ENCODE peak calls at places on chromosomes 12 and 14, in four cellular contexts. V is activated B cell treated with CpG ODN at 0.5 μM for 24 hours, B is GM10248, A is transverse colon. F is an unnamed sample.

GRCh38 chr14:48936352-48936751 is 649.8 kb downstream of the RPS29 start:
- DNase-seq in V (no peak), B (no peak), A (no peak), F (no peak)

GRCh38 chr12:131402781-131403396 is 308.0 kb upstream of the SFSWAP start:
- DNase-seq in V (no peak), B (no peak), A (no peak), F (no peak)

GRCh38 chr12:1281683-1282366 is 290.8 kb downstream of the ERC1 start:
- DNase-seq in V (no peak), B (no peak), A (no peak), F (no peak)

GRCh38 chr12:54036620-54037359 is 3.9 kb downstream of the HOXC5 start:
- DNase-seq in V (no peak), B (no peak), A (no peak), F (no peak)

GRCh38 chr14:96217381-96217913 is 12.8 kb downstream of the BDKRB2 start:
- DNase-seq in V (no peak), B (no peak), A (no peak), F (no peak)

GRCh38 chr14:68935761-68936209 is 43.3 kb downstream of the ACTN1 start:
- DNase-seq in V (no peak), B (no peak), A (no peak), F (no peak)

GRCh38 chr14:50560929-50561280 is 960 bp downstream of the ATL1 start:
- DNase-seq in V (peak), B (peak), A (peak), F (peak)

GRCh38 chr14:68759912-68760311 is 33.0 kb downstream of the ZFP36L1 start:
- DNase-seq in V (no peak), B (no peak), A (no peak), F (no peak)

GRCh38 chr12:110848524-110848923 is 1.7 kb downstream of the CCDC63 start:
- DNase-seq in V (no peak), B (no peak), A (no peak), F (no peak)

GRCh38 chr14:64722842-64723447 is 18.7 kb downstream of the PLEKHG3 start:
- DNase-seq in V (no peak), B (no peak), A (no peak), F (no peak)

GRCh38 chr14:89533761-89534160 is 116.7 kb upstream of the FOXN3 start:
- DNase-seq in V (no peak), B (no peak), A (no peak), F (no peak)

GRCh38 chr14:74935340-74935640 is 12.2 kb upstream of the RPS6KL1 start:
- DNase-seq in V (no peak), B (no peak), A (no peak), F (no peak)

GRCh38 chr14:80978403-80978802 is 23.0 kb downstream of the TSHR start:
- DNase-seq in V (no peak), B (no peak), A (no peak), F (no peak)

GRCh38 chr12:75783093-75783877 is 248.3 kb downstream of the PHLDA1 start:
- DNase-seq in V (no peak), B (no peak), A (no peak), F (no peak)

GRCh38 chr14:104178279-104178678 is 39.9 kb downstream of the KIF26A start:
- DNase-seq in V (no peak), B (no peak), A (no peak), F (no peak)

GRCh38 chr12:107439101-107439738 is 246.4 kb upstream of the PWP1 start:
- DNase-seq in V (no peak), B (no peak), A (no peak), F (no peak)

GRCh38 chr14:34059925-34060746 is 109.3 kb upstream of the EGLN3 start:
- DNase-seq in V (peak), B (peak), A (peak), F (peak)

GRCh38 chr12:77584860-77585259 is 245.8 kb upstream of the NAV3 start:
- DNase-seq in V (no peak), B (no peak), A (no peak), F (no peak)

GRCh38 chr12:101608301-101609133 is 13.7 kb downstream of the MYBPC1 start:
- DNase-seq in V (no peak), B (no peak), A (peak), F (peak)

GRCh38 chr12:124754949-124755800 is 108.5 kb downstream of the SCARB1 start:
- DNase-seq in V (no peak), B (peak), A (peak), F (no peak)

GRCh38 chr12:124592050-124592449 is 24.6 kb upstream of the NCOR2 start:
- DNase-seq in V (no peak), B (no peak), A (no peak), F (no peak)

GRCh38 chr14:62662811-62663477 is 382.3 kb downstream of the KCNH5 start:
- DNase-seq in V (no peak), B (no peak), A (no peak), F (no peak)

GRCh38 chr12:98352835-98353234 is 162.6 kb upstream of the TMPO start:
- DNase-seq in V (no peak), B (no peak), A (no peak), F (no peak)

GRCh38 chr12:47793015-47793681 is 20.1 kb downstream of the SLC48A1 start:
- DNase-seq in V (no peak), B (no peak), A (no peak), F (no peak)

GRCh38 chr12:121295123-121295745 is 1.3 kb downstream of the CAMKK2 start:
- DNase-seq in V (no peak), B (no peak), A (no peak), F (no peak)

GRCh38 chr12:109714141-109714912 is 702 bp downstream of the FAM222A start:
- DNase-seq in V (peak), B (peak), A (peak), F (peak)

GRCh38 chr12:109714913-109715244 is 1.3 kb downstream of the FAM222A start:
- DNase-seq in V (no peak), B (no peak), A (no peak), F (no peak)

GRCh38 chr12:109711596-109712461 is 1.8 kb upstream of the FAM222A start:
- DNase-seq in V (no peak), B (no peak), A (no peak), F (no peak)

GRCh38 chr12:109715310-109716091 is 1.9 kb downstream of the FAM222A start:
- DNase-seq in V (peak), B (no peak), A (peak), F (no peak)

GRCh38 chr12:109713187-109713984 is at the start of gene FAM222A:
- DNase-seq in V (peak), B (peak), A (peak), F (peak)
- TF ChIP-seq CTCF in V (no peak), B (no peak), A (peak), F (peak)

DNA sequence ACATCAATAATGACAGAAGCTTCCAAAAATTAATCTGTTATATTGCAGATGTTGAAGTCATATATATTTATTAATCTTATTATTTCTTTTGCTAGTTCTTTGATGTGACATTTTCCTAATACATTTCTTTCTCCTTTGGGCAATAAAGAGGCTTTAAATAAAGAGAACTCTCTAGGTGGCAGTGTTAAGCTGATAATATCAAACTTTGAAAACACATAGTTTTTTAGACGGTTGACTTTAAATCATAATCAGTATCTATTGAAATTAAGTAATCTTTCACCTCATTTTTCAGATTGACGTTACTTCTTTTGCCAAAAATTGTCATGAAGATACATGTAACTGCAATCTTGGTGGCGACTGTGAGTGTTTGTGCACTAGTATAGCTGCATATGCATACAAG is 130.9 kb upstream of the PTPRQ start:
- DNase-seq in V (no peak), B (no peak), A (no peak), F (no peak)
- TF ChIP-seq CTCF in V (no peak), B (no peak), A (no peak), F (no peak)

GRCh38 chr14:99187858-99188257 is 84.1 kb downstream of the BCL11B start:
- DNase-seq in V (no peak), B (no peak), A (no peak), F (no peak)

GRCh38 chr14:99189201-99189801 is 82.7 kb downstream of the BCL11B start:
- DNase-seq in V (no peak), B (no peak), A (no peak), F (no peak)

GRCh38 chr14:99186956-99187690 is 84.9 kb downstream of the BCL11B start:
- DNase-seq in V (no peak), B (no peak), A (no peak), F (no peak)

GRCh38 chr14:99190696-99191662 is 81.0 kb downstream of the BCL11B start:
- DNase-seq in V (no peak), B (no peak), A (no peak), F (no peak)

DNA sequence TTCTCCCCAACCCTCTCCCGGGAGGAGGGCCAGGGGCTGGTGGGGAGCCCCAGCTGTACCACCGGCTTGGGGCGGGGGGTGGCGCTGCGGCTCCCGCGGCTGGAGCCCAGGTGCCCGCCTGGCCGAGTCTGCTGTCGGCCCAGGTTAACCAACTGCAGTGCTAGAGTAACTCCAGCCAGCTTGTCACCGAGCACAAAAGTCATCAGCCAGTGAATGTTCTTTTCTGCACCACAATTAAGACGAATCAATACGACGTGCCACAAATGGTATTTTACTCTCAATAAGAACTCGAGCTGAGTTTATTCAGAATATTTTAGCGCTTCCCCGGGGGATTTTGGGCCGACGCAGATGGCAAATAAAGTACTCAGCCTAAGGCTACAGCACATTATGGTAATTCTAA is 83.3 kb downstream of the BCL11B start:
- DNase-seq in V (no peak), B (no peak), A (no peak), F (no peak)
- TF ChIP-seq CTCF in V (no peak), B (no peak), A (no peak), F (peak)

GRCh38 chr12:6494351-6494743 is 445 bp downstream of the NCAPD2 start:
- DNase-seq in V (no peak), B (no peak), A (no peak), F (no peak)
- TF ChIP-seq CTCF in V (no peak), B (no peak), A (no peak), F (peak)

DNA sequence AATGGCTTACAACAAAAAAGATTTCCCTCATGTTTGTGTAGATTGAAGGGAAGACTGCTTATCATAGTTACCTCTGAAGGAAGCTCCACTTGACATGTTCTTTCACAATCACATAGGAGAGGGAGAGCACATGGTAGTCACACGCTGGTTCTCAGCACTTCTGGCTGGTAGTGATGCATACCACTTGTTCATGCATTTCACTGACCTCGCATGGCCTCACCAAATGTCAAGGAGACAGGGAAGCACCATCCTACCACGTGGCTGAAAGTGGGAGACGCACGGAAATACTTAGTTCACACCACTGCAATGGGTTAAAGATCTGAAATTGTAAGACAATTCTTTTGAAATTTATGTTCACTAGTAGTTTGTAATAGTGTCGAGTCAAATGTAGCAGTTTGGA is 74.0 kb downstream of the PDE3A start:
- DNase-seq in V (no peak), B (no peak), A (no peak), F (no peak)
- TF ChIP-seq CTCF in V (no peak), B (no peak), A (no peak), F (no peak)

DNA sequence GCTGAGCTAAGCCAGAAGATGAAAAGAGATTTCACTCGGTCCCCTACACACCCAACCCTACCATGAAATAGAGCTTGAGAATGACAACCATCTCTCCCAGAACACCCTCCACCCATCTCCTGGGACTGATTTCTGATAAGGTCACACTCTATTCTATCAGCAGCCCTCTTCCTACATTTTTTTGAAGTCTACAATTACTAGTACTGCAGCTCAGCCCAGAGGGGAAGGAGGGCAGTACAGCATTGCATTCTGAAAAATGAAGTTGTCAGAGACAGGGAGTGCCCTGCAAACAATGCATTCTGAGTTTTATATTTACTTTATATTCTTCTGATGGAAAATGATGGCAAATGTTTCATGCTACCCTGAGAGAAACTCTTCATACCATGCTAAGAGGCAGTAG is 318.5 kb downstream of the BCAT1 start:
- DNase-seq in V (no peak), B (no peak), A (no peak), F (no peak)
- TF ChIP-seq CTCF in V (no peak), B (no peak), A (no peak), F (peak)

GRCh38 chr14:22846811-22847307 is 10.5 kb downstream of the MMP14 start:
- DNase-seq in V (no peak), B (no peak), A (no peak), F (no peak)
- TF ChIP-seq CTCF in V (no peak), B (no peak), A (no peak), F (no peak)

DNA sequence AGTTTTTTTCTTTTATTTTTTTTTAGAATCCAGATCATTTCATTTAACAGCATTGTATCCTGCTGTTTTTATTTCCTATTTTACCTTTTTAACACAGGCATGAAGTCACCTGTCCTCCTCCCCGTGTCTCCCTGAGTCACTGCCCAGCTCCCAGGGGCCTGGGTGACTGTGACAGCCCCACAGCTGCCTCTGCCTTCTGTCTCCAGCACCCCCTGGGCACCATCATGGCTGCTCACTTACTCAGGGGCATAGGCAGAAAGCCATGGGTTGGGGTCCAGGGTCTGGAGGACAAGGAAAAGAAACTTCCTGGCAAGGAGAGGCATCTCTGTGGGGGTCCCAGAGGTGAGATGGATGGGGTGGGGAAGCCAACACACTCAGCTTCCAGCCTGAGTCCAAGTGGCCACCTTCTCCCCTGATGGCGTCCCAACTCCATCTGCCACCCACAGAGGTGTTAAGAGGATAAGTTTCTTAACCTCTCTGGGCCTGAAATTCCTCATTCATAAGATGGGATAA is 25.3 kb downstream of the TMEM63C start:
- DNase-seq in V (no peak), B (no peak), A (no peak), F (no peak)
- TF ChIP-seq CTCF in V (no peak), B (no peak), A (no peak), F (no peak)

GRCh38 chr14:87049886-87050820 is 942.8 kb downstream of the GALC start:
- DNase-seq in V (no peak), B (no peak), A (no peak), F (no peak)
- TF ChIP-seq CTCF in V (no peak), B (no peak), A (no peak), F (peak)

F was measured in progenitor cell of endocrine pancreas.